ENCODE peak calls at places on chromosome 3, in seven cellular contexts. One of them, this sample, is unnamed.

GRCh38 chr3:193909387-193909786 is 226.6 kb upstream of the HES1 start:
- DNase-seq in MM.1S: no peak
- DNase-seq in uterus: no peak
- DNase-seq in WTC11: no peak
- DNase-seq in stimulated activated CD8-positive, alpha-beta memory T cell treated with anti-CD3 and anti-CD28 coated beads, Interleukin-7, amount 100 ng/mL, for 1 hour: no peak
- DNase-seq in GM04504: no peak
- DNase-seq in DND-41: no peak
- DNase-seq in this sample: no peak

GRCh38 chr3:129606522-129607390 is at the start of gene PLXND1:
- DNase-seq in MM.1S: peak
- DNase-seq in GM04504: no peak
- DNase-seq in uterus: peak
- DNase-seq in WTC11: peak
- DNase-seq in DND-41: peak
- DNase-seq in stimulated activated CD8-positive, alpha-beta memory T cell treated with anti-CD3 and anti-CD28 coated beads, Interleukin-7, amount 100 ng/mL, for 1 hour: no peak
- DNase-seq in this sample: peak

GRCh38 chr3:30954431-30954830 is 60.0 kb upstream of the GADL1 start:
- DNase-seq in WTC11: no peak
- DNase-seq in MM.1S: no peak
- DNase-seq in uterus: no peak
- DNase-seq in stimulated activated CD8-positive, alpha-beta memory T cell treated with anti-CD3 and anti-CD28 coated beads, Interleukin-7, amount 100 ng/mL, for 1 hour: no peak
- DNase-seq in GM04504: no peak
- DNase-seq in DND-41: no peak
- DNase-seq in this sample: no peak

GRCh38 chr3:78589242-78589641 is 1178.6 kb downstream of the ROBO1 start:
- DNase-seq in DND-41: no peak
- DNase-seq in GM04504: no peak
- DNase-seq in MM.1S: no peak
- DNase-seq in WTC11: no peak
- DNase-seq in stimulated activated CD8-positive, alpha-beta memory T cell treated with anti-CD3 and anti-CD28 coated beads, Interleukin-7, amount 100 ng/mL, for 1 hour: no peak
- DNase-seq in uterus: no peak
- DNase-seq in this sample: no peak

GRCh38 chr3:5784656-5785055 is 597.1 kb downstream of the EDEM1 start:
- DNase-seq in GM04504: no peak
- DNase-seq in MM.1S: no peak
- DNase-seq in uterus: no peak
- DNase-seq in DND-41: no peak
- DNase-seq in stimulated activated CD8-positive, alpha-beta memory T cell treated with anti-CD3 and anti-CD28 coated beads, Interleukin-7, amount 100 ng/mL, for 1 hour: no peak
- DNase-seq in WTC11: no peak
- DNase-seq in this sample: no peak

GRCh38 chr3:102979682-102980378 is 545.0 kb downstream of the ZPLD1 start:
- DNase-seq in DND-41: no peak
- DNase-seq in MM.1S: no peak
- DNase-seq in uterus: peak
- DNase-seq in GM04504: peak
- DNase-seq in stimulated activated CD8-positive, alpha-beta memory T cell treated with anti-CD3 and anti-CD28 coated beads, Interleukin-7, amount 100 ng/mL, for 1 hour: no peak
- DNase-seq in WTC11: no peak
- DNase-seq in this sample: no peak

GRCh38 chr3:10983219-10983916 is 9.2 kb upstream of the SLC6A1 start:
- DNase-seq in DND-41: peak
- DNase-seq in MM.1S: peak
- DNase-seq in GM04504: no peak
- DNase-seq in WTC11: peak
- DNase-seq in stimulated activated CD8-positive, alpha-beta memory T cell treated with anti-CD3 and anti-CD28 coated beads, Interleukin-7, amount 100 ng/mL, for 1 hour: no peak
- DNase-seq in uterus: no peak
- DNase-seq in this sample: peak

GRCh38 chr3:15633159-15633558 is 31.6 kb downstream of the BTD start:
- DNase-seq in GM04504: no peak
- DNase-seq in stimulated activated CD8-positive, alpha-beta memory T cell treated with anti-CD3 and anti-CD28 coated beads, Interleukin-7, amount 100 ng/mL, for 1 hour: no peak
- DNase-seq in uterus: no peak
- DNase-seq in DND-41: no peak
- DNase-seq in WTC11: no peak
- DNase-seq in MM.1S: no peak
- DNase-seq in this sample: no peak

GRCh38 chr3:172447611-172448579 is at the start of gene GHSR:
- DNase-seq in uterus: no peak
- DNase-seq in stimulated activated CD8-positive, alpha-beta memory T cell treated with anti-CD3 and anti-CD28 coated beads, Interleukin-7, amount 100 ng/mL, for 1 hour: no peak
- DNase-seq in MM.1S: no peak
- DNase-seq in DND-41: peak
- DNase-seq in GM04504: no peak
- DNase-seq in WTC11: peak
- DNase-seq in this sample: no peak

GRCh38 chr3:126142652-126143051 is 37.7 kb downstream of the ALDH1L1 start:
- DNase-seq in MM.1S: no peak
- DNase-seq in uterus: no peak
- DNase-seq in stimulated activated CD8-positive, alpha-beta memory T cell treated with anti-CD3 and anti-CD28 coated beads, Interleukin-7, amount 100 ng/mL, for 1 hour: no peak
- DNase-seq in GM04504: no peak
- DNase-seq in DND-41: no peak
- DNase-seq in WTC11: no peak
- DNase-seq in this sample: no peak

GRCh38 chr3:179069762-179070390 is 1.7 kb downstream of the ZMAT3 start:
- DNase-seq in WTC11: no peak
- DNase-seq in GM04504: peak
- DNase-seq in MM.1S: peak
- DNase-seq in uterus: no peak
- DNase-seq in DND-41: no peak
- DNase-seq in stimulated activated CD8-positive, alpha-beta memory T cell treated with anti-CD3 and anti-CD28 coated beads, Interleukin-7, amount 100 ng/mL, for 1 hour: no peak
- DNase-seq in this sample: no peak

GRCh38 chr3:58528629-58529028 is 8.4 kb downstream of the ACOX2 start:
- DNase-seq in GM04504: no peak
- DNase-seq in stimulated activated CD8-positive, alpha-beta memory T cell treated with anti-CD3 and anti-CD28 coated beads, Interleukin-7, amount 100 ng/mL, for 1 hour: no peak
- DNase-seq in DND-41: no peak
- DNase-seq in uterus: peak
- DNase-seq in MM.1S: no peak
- DNase-seq in WTC11: no peak
- DNase-seq in this sample: no peak

GRCh38 chr3:50696276-50696675 is 21.5 kb downstream of the DOCK3 start:
- DNase-seq in GM04504: no peak
- DNase-seq in stimulated activated CD8-positive, alpha-beta memory T cell treated with anti-CD3 and anti-CD28 coated beads, Interleukin-7, amount 100 ng/mL, for 1 hour: no peak
- DNase-seq in DND-41: no peak
- DNase-seq in MM.1S: no peak
- DNase-seq in WTC11: no peak
- DNase-seq in uterus: no peak
- DNase-seq in this sample: no peak

GRCh38 chr3:12660196-12660595 is 3.7 kb downstream of the RAF1 start:
- DNase-seq in MM.1S: no peak
- DNase-seq in DND-41: no peak
- DNase-seq in GM04504: no peak
- DNase-seq in stimulated activated CD8-positive, alpha-beta memory T cell treated with anti-CD3 and anti-CD28 coated beads, Interleukin-7, amount 100 ng/mL, for 1 hour: no peak
- DNase-seq in uterus: no peak
- DNase-seq in WTC11: no peak
- DNase-seq in this sample: no peak

GRCh38 chr3:73100734-73101550 is 39.5 kb downstream of the EBLN2 start:
- DNase-seq in WTC11: peak
- DNase-seq in stimulated activated CD8-positive, alpha-beta memory T cell treated with anti-CD3 and anti-CD28 coated beads, Interleukin-7, amount 100 ng/mL, for 1 hour: peak
- DNase-seq in uterus: peak
- DNase-seq in MM.1S: peak
- DNase-seq in DND-41: peak
- DNase-seq in GM04504: peak
- DNase-seq in this sample: peak

GRCh38 chr3:15206662-15207576 is 873 bp downstream of the CAPN7 start:
- DNase-seq in stimulated activated CD8-positive, alpha-beta memory T cell treated with anti-CD3 and anti-CD28 coated beads, Interleukin-7, amount 100 ng/mL, for 1 hour: no peak
- DNase-seq in MM.1S: peak
- DNase-seq in DND-41: peak
- DNase-seq in uterus: peak
- DNase-seq in WTC11: no peak
- DNase-seq in GM04504: no peak
- DNase-seq in this sample: peak

GRCh38 chr3:127787071-127787490 is 35.2 kb downstream of the MGLL start:
- DNase-seq in DND-41: no peak
- DNase-seq in GM04504: no peak
- DNase-seq in stimulated activated CD8-positive, alpha-beta memory T cell treated with anti-CD3 and anti-CD28 coated beads, Interleukin-7, amount 100 ng/mL, for 1 hour: no peak
- DNase-seq in MM.1S: no peak
- DNase-seq in WTC11: no peak
- DNase-seq in uterus: no peak
- DNase-seq in this sample: no peak

GRCh38 chr3:15942462-15942861 is 144.7 kb upstream of the ANKRD28 start:
- DNase-seq in stimulated activated CD8-positive, alpha-beta memory T cell treated with anti-CD3 and anti-CD28 coated beads, Interleukin-7, amount 100 ng/mL, for 1 hour: no peak
- DNase-seq in uterus: no peak
- DNase-seq in WTC11: no peak
- DNase-seq in MM.1S: no peak
- DNase-seq in GM04504: no peak
- DNase-seq in DND-41: no peak
- DNase-seq in this sample: no peak

GRCh38 chr3:31196881-31197364 is 302.5 kb upstream of the GADL1 start:
- DNase-seq in WTC11: no peak
- DNase-seq in GM04504: peak
- DNase-seq in uterus: no peak
- DNase-seq in stimulated activated CD8-positive, alpha-beta memory T cell treated with anti-CD3 and anti-CD28 coated beads, Interleukin-7, amount 100 ng/mL, for 1 hour: no peak
- DNase-seq in MM.1S: no peak
- DNase-seq in DND-41: no peak
- DNase-seq in this sample: no peak

GRCh38 chr3:46695177-46695961 is 1.9 kb upstream of the ALS2CL start:
- DNase-seq in MM.1S: peak
- DNase-seq in uterus: peak
- DNase-seq in DND-41: peak
- DNase-seq in WTC11: peak
- DNase-seq in GM04504: no peak
- DNase-seq in stimulated activated CD8-positive, alpha-beta memory T cell treated with anti-CD3 and anti-CD28 coated beads, Interleukin-7, amount 100 ng/mL, for 1 hour: no peak
- DNase-seq in this sample: peak

GRCh38 chr3:46700772-46701171 is 420 bp upstream of the TMIE start:
- DNase-seq in stimulated activated CD8-positive, alpha-beta memory T cell treated with anti-CD3 and anti-CD28 coated beads, Interleukin-7, amount 100 ng/mL, for 1 hour: no peak
- DNase-seq in WTC11: no peak
- DNase-seq in uterus: peak
- DNase-seq in MM.1S: no peak
- DNase-seq in GM04504: no peak
- DNase-seq in DND-41: no peak
- DNase-seq in this sample: no peak

GRCh38 chr3:100899440-100900091 is 93.7 kb downstream of the ABI3BP start:
- DNase-seq in WTC11: no peak
- DNase-seq in uterus: no peak
- DNase-seq in DND-41: no peak
- DNase-seq in stimulated activated CD8-positive, alpha-beta memory T cell treated with anti-CD3 and anti-CD28 coated beads, Interleukin-7, amount 100 ng/mL, for 1 hour: no peak
- DNase-seq in GM04504: no peak
- DNase-seq in MM.1S: peak
- DNase-seq in this sample: no peak

GRCh38 chr3:122074621-122075265 is 19.6 kb downstream of the CD86 start:
- DNase-seq in uterus: no peak
- DNase-seq in MM.1S: peak
- DNase-seq in DND-41: no peak
- DNase-seq in GM04504: no peak
- DNase-seq in WTC11: no peak
- DNase-seq in stimulated activated CD8-positive, alpha-beta memory T cell treated with anti-CD3 and anti-CD28 coated beads, Interleukin-7, amount 100 ng/mL, for 1 hour: no peak
- DNase-seq in this sample: peak

GRCh38 chr3:196323723-196324122 is 5.7 kb upstream of the DYNLT2B start:
- DNase-seq in WTC11: peak
- DNase-seq in stimulated activated CD8-positive, alpha-beta memory T cell treated with anti-CD3 and anti-CD28 coated beads, Interleukin-7, amount 100 ng/mL, for 1 hour: no peak
- DNase-seq in uterus: no peak
- DNase-seq in DND-41: no peak
- DNase-seq in GM04504: no peak
- DNase-seq in MM.1S: no peak
- DNase-seq in this sample: peak

GRCh38 chr3:197227780-197228574 is 70.4 kb downstream of the DLG1 start:
- DNase-seq in MM.1S: no peak
- DNase-seq in GM04504: no peak
- DNase-seq in DND-41: no peak
- DNase-seq in stimulated activated CD8-positive, alpha-beta memory T cell treated with anti-CD3 and anti-CD28 coated beads, Interleukin-7, amount 100 ng/mL, for 1 hour: no peak
- DNase-seq in uterus: no peak
- DNase-seq in WTC11: no peak
- DNase-seq in this sample: no peak

GRCh38 chr3:171811059-171811912 is 1.0 kb upstream of the PLD1 start:
- DNase-seq in DND-41: no peak
- DNase-seq in stimulated activated CD8-positive, alpha-beta memory T cell treated with anti-CD3 and anti-CD28 coated beads, Interleukin-7, amount 100 ng/mL, for 1 hour: no peak
- DNase-seq in WTC11: no peak
- DNase-seq in GM04504: peak
- DNase-seq in uterus: peak
- DNase-seq in MM.1S: no peak
- DNase-seq in this sample: no peak

GRCh38 chr3:15268033-15268631 is 62.1 kb downstream of the CAPN7 start:
- DNase-seq in MM.1S: peak
- DNase-seq in DND-41: peak
- DNase-seq in uterus: peak
- DNase-seq in GM04504: peak
- DNase-seq in WTC11: peak
- DNase-seq in stimulated activated CD8-positive, alpha-beta memory T cell treated with anti-CD3 and anti-CD28 coated beads, Interleukin-7, amount 100 ng/mL, for 1 hour: peak
- DNase-seq in this sample: peak

GRCh38 chr3:52432631-52433030 is 12.3 kb downstream of the SEMA3G start:
- DNase-seq in DND-41: no peak
- DNase-seq in stimulated activated CD8-positive, alpha-beta memory T cell treated with anti-CD3 and anti-CD28 coated beads, Interleukin-7, amount 100 ng/mL, for 1 hour: no peak
- DNase-seq in MM.1S: no peak
- DNase-seq in WTC11: no peak
- DNase-seq in GM04504: no peak
- DNase-seq in uterus: peak
- DNase-seq in this sample: no peak

GRCh38 chr3:185720326-185720725 is 104.5 kb downstream of the IGF2BP2 start:
- DNase-seq in MM.1S: no peak
- DNase-seq in uterus: no peak
- DNase-seq in WTC11: no peak
- DNase-seq in DND-41: no peak
- DNase-seq in stimulated activated CD8-positive, alpha-beta memory T cell treated with anti-CD3 and anti-CD28 coated beads, Interleukin-7, amount 100 ng/mL, for 1 hour: no peak
- DNase-seq in GM04504: no peak
- DNase-seq in this sample: no peak

GRCh38 chr3:128193153-128193552 is 39.9 kb downstream of the EEFSEC start:
- DNase-seq in stimulated activated CD8-positive, alpha-beta memory T cell treated with anti-CD3 and anti-CD28 coated beads, Interleukin-7, amount 100 ng/mL, for 1 hour: no peak
- DNase-seq in DND-41: no peak
- DNase-seq in WTC11: no peak
- DNase-seq in uterus: no peak
- DNase-seq in MM.1S: no peak
- DNase-seq in GM04504: no peak
- DNase-seq in this sample: no peak

GRCh38 chr3:148233403-148233802 is 464.3 kb upstream of the AGTR1 start:
- DNase-seq in MM.1S: no peak
- DNase-seq in GM04504: no peak
- DNase-seq in DND-41: no peak
- DNase-seq in uterus: no peak
- DNase-seq in stimulated activated CD8-positive, alpha-beta memory T cell treated with anti-CD3 and anti-CD28 coated beads, Interleukin-7, amount 100 ng/mL, for 1 hour: no peak
- DNase-seq in WTC11: no peak
- DNase-seq in this sample: no peak

GRCh38 chr3:47002490-47003410 is 23.3 kb downstream of the NBEAL2 start:
- DNase-seq in DND-41: peak
- DNase-seq in stimulated activated CD8-positive, alpha-beta memory T cell treated with anti-CD3 and anti-CD28 coated beads, Interleukin-7, amount 100 ng/mL, for 1 hour: no peak
- DNase-seq in uterus: peak
- DNase-seq in GM04504: no peak
- DNase-seq in MM.1S: no peak
- DNase-seq in WTC11: peak
- DNase-seq in this sample: no peak

GRCh38 chr3:31412832-31413231 is 119.9 kb upstream of the STT3B start:
- DNase-seq in MM.1S: no peak
- DNase-seq in DND-41: no peak
- DNase-seq in GM04504: no peak
- DNase-seq in uterus: no peak
- DNase-seq in stimulated activated CD8-positive, alpha-beta memory T cell treated with anti-CD3 and anti-CD28 coated beads, Interleukin-7, amount 100 ng/mL, for 1 hour: no peak
- DNase-seq in WTC11: no peak
- DNase-seq in this sample: no peak

GRCh38 chr3:192082733-192083660 is 622.0 kb downstream of the PYDC2 start:
- DNase-seq in GM04504: no peak
- DNase-seq in DND-41: no peak
- DNase-seq in stimulated activated CD8-positive, alpha-beta memory T cell treated with anti-CD3 and anti-CD28 coated beads, Interleukin-7, amount 100 ng/mL, for 1 hour: no peak
- DNase-seq in MM.1S: no peak
- DNase-seq in WTC11: no peak
- DNase-seq in uterus: no peak
- DNase-seq in this sample: no peak

GRCh38 chr3:139537325-139537724 is 2.2 kb downstream of the RBP1 start:
- DNase-seq in WTC11: no peak
- DNase-seq in stimulated activated CD8-positive, alpha-beta memory T cell treated with anti-CD3 and anti-CD28 coated beads, Interleukin-7, amount 100 ng/mL, for 1 hour: no peak
- DNase-seq in MM.1S: no peak
- DNase-seq in DND-41: no peak
- DNase-seq in GM04504: no peak
- DNase-seq in uterus: peak
- DNase-seq in this sample: no peak

GRCh38 chr3:60809857-60810256 is 441.4 kb downstream of the FHIT start:
- DNase-seq in MM.1S: no peak
- DNase-seq in uterus: no peak
- DNase-seq in GM04504: peak
- DNase-seq in WTC11: no peak
- DNase-seq in stimulated activated CD8-positive, alpha-beta memory T cell treated with anti-CD3 and anti-CD28 coated beads, Interleukin-7, amount 100 ng/mL, for 1 hour: no peak
- DNase-seq in DND-41: no peak
- DNase-seq in this sample: no peak

GRCh38 chr3:171508206-171508605 is 48.0 kb upstream of the TNIK start:
- DNase-seq in WTC11: no peak
- DNase-seq in uterus: no peak
- DNase-seq in DND-41: no peak
- DNase-seq in MM.1S: no peak
- DNase-seq in GM04504: no peak
- DNase-seq in stimulated activated CD8-positive, alpha-beta memory T cell treated with anti-CD3 and anti-CD28 coated beads, Interleukin-7, amount 100 ng/mL, for 1 hour: no peak
- DNase-seq in this sample: no peak